ENCODE peak calls at places on chromosomes 16 and 17, in seven cellular contexts. One of them, this sample, is unnamed.

GRCh38 chr16:65975049-65975708 is 391.3 kb upstream of the CDH5 start:
- DNase-seq in adrenal gland: peak; percentile 32
- DNase-seq in cardiac muscle cell: no peak
- DNase-seq in transverse colon: no peak
- DNase-seq in upper lobe of right lung: no peak
- DNase-seq in left ventricle myocardium inferior: no peak
- DNase-seq in neural progenitor cell: peak; percentile 5
- DNase-seq in this sample: peak; percentile 74

GRCh38 chr17:19249681-19250080 is 12.5 kb downstream of the EPN2 start:
- DNase-seq in adrenal gland: no peak
- DNase-seq in cardiac muscle cell: no peak
- DNase-seq in transverse colon: no peak
- DNase-seq in upper lobe of right lung: no peak
- DNase-seq in left ventricle myocardium inferior: no peak
- DNase-seq in neural progenitor cell: no peak
- DNase-seq in this sample: no peak

GRCh38 chr16:84308120-84308519 is 13.4 kb downstream of the WFDC1 start:
- DNase-seq in adrenal gland: no peak
- DNase-seq in cardiac muscle cell: peak; percentile 84
- DNase-seq in transverse colon: peak; percentile 66
- DNase-seq in upper lobe of right lung: peak; percentile 73
- DNase-seq in left ventricle myocardium inferior: peak; percentile 41
- DNase-seq in neural progenitor cell: peak; percentile 88
- DNase-seq in this sample: peak; percentile 14

GRCh38 chr16:84497418-84497817 is 7.0 kb downstream of the MEAK7 start:
- DNase-seq in adrenal gland: no peak
- DNase-seq in cardiac muscle cell: no peak
- DNase-seq in transverse colon: no peak
- DNase-seq in upper lobe of right lung: peak; percentile 30
- DNase-seq in left ventricle myocardium inferior: no peak
- DNase-seq in neural progenitor cell: no peak
- DNase-seq in this sample: no peak

GRCh38 chr17:64091116-64091515 is 38.8 kb downstream of the ERN1 start:
- DNase-seq in adrenal gland: peak; percentile 9
- DNase-seq in cardiac muscle cell: no peak
- DNase-seq in transverse colon: no peak
- DNase-seq in upper lobe of right lung: no peak
- DNase-seq in left ventricle myocardium inferior: no peak
- DNase-seq in neural progenitor cell: no peak
- DNase-seq in this sample: no peak

GRCh38 chr17:28926366-28926765 is 23.5 kb upstream of the DHRS13 start:
- DNase-seq in adrenal gland: no peak
- DNase-seq in cardiac muscle cell: no peak
- DNase-seq in transverse colon: no peak
- DNase-seq in upper lobe of right lung: no peak
- DNase-seq in left ventricle myocardium inferior: no peak
- DNase-seq in neural progenitor cell: no peak
- DNase-seq in this sample: no peak

GRCh38 chr16:81832801-81833547 is 53.9 kb downstream of the PLCG2 start:
- DNase-seq in adrenal gland: no peak
- DNase-seq in cardiac muscle cell: peak; percentile 51
- DNase-seq in transverse colon: no peak
- DNase-seq in upper lobe of right lung: no peak
- DNase-seq in left ventricle myocardium inferior: no peak
- DNase-seq in neural progenitor cell: no peak
- DNase-seq in this sample: no peak

GRCh38 chr17:35901776-35902175 is 21.6 kb upstream of the CCL5 start:
- DNase-seq in adrenal gland: no peak
- DNase-seq in cardiac muscle cell: no peak
- DNase-seq in transverse colon: no peak
- DNase-seq in upper lobe of right lung: no peak
- DNase-seq in left ventricle myocardium inferior: no peak
- DNase-seq in neural progenitor cell: no peak
- DNase-seq in this sample: no peak

GRCh38 chr16:65318138-65318537 is 196.3 kb upstream of the CDH11 start:
- DNase-seq in adrenal gland: no peak
- DNase-seq in cardiac muscle cell: no peak
- DNase-seq in transverse colon: no peak
- DNase-seq in upper lobe of right lung: no peak
- DNase-seq in left ventricle myocardium inferior: no peak
- DNase-seq in neural progenitor cell: peak; percentile 33
- DNase-seq in this sample: no peak

GRCh38 chr17:81230043-81230820 is 7.5 kb upstream of the CEP131 start:
- DNase-seq in adrenal gland: no peak
- DNase-seq in cardiac muscle cell: no peak
- DNase-seq in transverse colon: no peak
- DNase-seq in upper lobe of right lung: no peak
- DNase-seq in left ventricle myocardium inferior: no peak
- DNase-seq in neural progenitor cell: no peak
- DNase-seq in this sample: no peak

GRCh38 chr17:8941520-8941919 is 24.0 kb downstream of the PIK3R5 start:
- DNase-seq in adrenal gland: no peak
- DNase-seq in cardiac muscle cell: no peak
- DNase-seq in transverse colon: peak; percentile 62
- DNase-seq in upper lobe of right lung: peak; percentile 75
- DNase-seq in left ventricle myocardium inferior: no peak
- DNase-seq in neural progenitor cell: no peak
- DNase-seq in this sample: no peak

GRCh38 chr17:74831442-74832146 is 28.1 kb downstream of the GRIN2C start:
- DNase-seq in adrenal gland: no peak
- DNase-seq in cardiac muscle cell: no peak
- DNase-seq in transverse colon: no peak
- DNase-seq in upper lobe of right lung: no peak
- DNase-seq in left ventricle myocardium inferior: no peak
- DNase-seq in neural progenitor cell: no peak
- DNase-seq in this sample: no peak

GRCh38 chr16:68404736-68405345 is 43.5 kb downstream of the SMPD3 start:
- DNase-seq in adrenal gland: no peak
- DNase-seq in cardiac muscle cell: no peak
- DNase-seq in transverse colon: no peak
- DNase-seq in upper lobe of right lung: no peak
- DNase-seq in left ventricle myocardium inferior: no peak
- DNase-seq in neural progenitor cell: no peak
- DNase-seq in this sample: no peak

GRCh38 chr16:29915590-29916247 is 10.3 kb downstream of the KCTD13 start:
- DNase-seq in adrenal gland: no peak
- DNase-seq in cardiac muscle cell: no peak
- DNase-seq in transverse colon: no peak
- DNase-seq in upper lobe of right lung: no peak
- DNase-seq in left ventricle myocardium inferior: no peak
- DNase-seq in neural progenitor cell: no peak
- DNase-seq in this sample: no peak

GRCh38 chr17:75980188-75981018 is 1.4 kb downstream of the TEN1 start:
- DNase-seq in adrenal gland: no peak
- DNase-seq in cardiac muscle cell: no peak
- DNase-seq in transverse colon: no peak
- DNase-seq in upper lobe of right lung: peak; percentile 36
- DNase-seq in left ventricle myocardium inferior: no peak
- DNase-seq in neural progenitor cell: no peak
- DNase-seq in this sample: no peak

GRCh38 chr17:40542562-40543411 is 22.5 kb downstream of the CCR7 start:
- DNase-seq in adrenal gland: peak; percentile 95
- DNase-seq in cardiac muscle cell: no peak
- DNase-seq in transverse colon: peak; percentile 73
- DNase-seq in upper lobe of right lung: peak; percentile 65
- DNase-seq in left ventricle myocardium inferior: peak; percentile 83
- DNase-seq in neural progenitor cell: no peak
- DNase-seq in this sample: no peak

GRCh38 chr16:85420501-85421337 is 192.4 kb upstream of the GSE1 start:
- DNase-seq in adrenal gland: peak; percentile 45
- DNase-seq in cardiac muscle cell: peak; percentile 53
- DNase-seq in transverse colon: peak; percentile 75
- DNase-seq in upper lobe of right lung: peak; percentile 88
- DNase-seq in left ventricle myocardium inferior: peak; percentile 47
- DNase-seq in neural progenitor cell: peak; percentile 79
- DNase-seq in this sample: peak; percentile 21

GRCh38 chr16:67230809-67231660 is 4.1 kb downstream of the TMEM208 start:
- DNase-seq in adrenal gland: no peak
- DNase-seq in cardiac muscle cell: no peak
- DNase-seq in transverse colon: no peak
- DNase-seq in upper lobe of right lung: no peak
- DNase-seq in left ventricle myocardium inferior: no peak
- DNase-seq in neural progenitor cell: no peak
- DNase-seq in this sample: no peak

DNA sequence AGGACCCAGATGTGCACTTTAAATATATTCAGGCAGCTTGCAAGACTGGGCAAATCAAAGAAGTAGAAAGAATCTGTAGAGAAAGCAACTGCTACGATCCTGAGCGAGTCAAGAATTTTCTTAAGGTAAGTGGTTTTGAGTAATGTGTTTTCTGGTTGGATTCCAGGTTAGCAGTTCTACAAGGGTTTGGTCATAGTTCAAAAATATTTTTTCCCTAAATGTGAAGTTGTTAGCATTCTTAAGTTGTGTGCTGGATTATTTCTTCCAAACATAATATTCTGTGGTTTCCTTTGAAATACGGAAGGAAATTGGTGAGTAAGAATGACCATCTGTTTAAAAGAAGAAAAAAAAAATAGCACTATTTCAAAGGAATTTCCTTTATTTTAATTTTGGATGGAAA is 38.4 kb downstream of the PTRH2 start:
- DNase-seq in adrenal gland: no peak
- DNase-seq in cardiac muscle cell: no peak
- DNase-seq in transverse colon: no peak
- DNase-seq in upper lobe of right lung: no peak
- DNase-seq in left ventricle myocardium inferior: no peak
- DNase-seq in neural progenitor cell: no peak
- DNase-seq in this sample: no peak
- H3K36me3 ChIP-seq in adrenal gland: no peaks in the 10 kb centered on the region
- H3K36me3 ChIP-seq in cardiac muscle cell: peaks cover 86% of the 10 kb centered on the region
- H3K36me3 ChIP-seq in transverse colon: no peaks in the 10 kb centered on the region
- H3K36me3 ChIP-seq in upper lobe of right lung: peaks cover 99% of the 10 kb centered on the region
- H3K36me3 ChIP-seq in left ventricle myocardium inferior: peaks cover 88% of the 10 kb centered on the region
- H3K36me3 ChIP-seq in neural progenitor cell: peaks cover 25% of the 10 kb centered on the region
- H3K36me3 ChIP-seq in this sample: peaks cover 88% of the 10 kb centered on the region

DNA sequence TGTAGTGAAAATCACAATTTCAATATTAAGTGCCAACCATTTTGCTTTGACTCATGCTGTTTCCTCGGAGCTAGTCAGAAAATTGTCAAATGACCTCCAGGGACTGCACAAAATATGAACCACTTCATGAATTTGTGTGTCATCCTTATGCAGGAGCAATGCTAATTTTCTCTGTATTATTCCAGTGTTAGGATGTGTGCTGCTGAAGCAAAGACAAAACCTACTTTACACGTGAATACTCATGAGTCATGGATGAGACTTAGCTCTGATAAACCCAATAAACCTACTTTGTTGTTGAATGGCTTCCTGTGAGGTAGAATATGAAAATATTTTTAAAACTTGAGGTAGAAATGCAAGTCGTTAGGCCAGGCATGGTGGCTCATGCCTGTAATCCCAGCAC is 65.2 kb downstream of the SHCBP1 start:
- DNase-seq in adrenal gland: no peak
- DNase-seq in cardiac muscle cell: no peak
- DNase-seq in transverse colon: no peak
- DNase-seq in upper lobe of right lung: no peak
- DNase-seq in left ventricle myocardium inferior: no peak
- DNase-seq in neural progenitor cell: no peak
- DNase-seq in this sample: no peak
- H3K9me3 ChIP-seq in adrenal gland: no peaks in the 10 kb centered on the region
- H3K9me3 ChIP-seq in cardiac muscle cell: no peaks in the 10 kb centered on the region
- H3K9me3 ChIP-seq in transverse colon: no peaks in the 10 kb centered on the region
- H3K9me3 ChIP-seq in upper lobe of right lung: no peaks in the 10 kb centered on the region
- H3K9me3 ChIP-seq in left ventricle myocardium inferior: no peaks in the 10 kb centered on the region
- H3K9me3 ChIP-seq in neural progenitor cell: no peaks in the 10 kb centered on the region
- H3K9me3 ChIP-seq in this sample: no peaks in the 10 kb centered on the region

GRCh38 chr17:45103269-45103795 is 29.0 kb downstream of the PLCD3 start:
- DNase-seq in adrenal gland: no peak
- DNase-seq in cardiac muscle cell: no peak
- DNase-seq in transverse colon: no peak
- DNase-seq in upper lobe of right lung: no peak
- DNase-seq in left ventricle myocardium inferior: peak; percentile 53
- DNase-seq in neural progenitor cell: no peak
- DNase-seq in this sample: no peak
- H3K36me3 ChIP-seq in adrenal gland: no peaks in the 10 kb centered on the region
- H3K36me3 ChIP-seq in cardiac muscle cell: peaks cover 59% of the 10 kb centered on the region
- H3K36me3 ChIP-seq in transverse colon: peaks cover 4% of the 10 kb centered on the region
- H3K36me3 ChIP-seq in upper lobe of right lung: peaks cover 88% of the 10 kb centered on the region
- H3K36me3 ChIP-seq in left ventricle myocardium inferior: peaks cover 93% of the 10 kb centered on the region
- H3K36me3 ChIP-seq in neural progenitor cell: peaks cover 4% of the 10 kb centered on the region
- H3K36me3 ChIP-seq in this sample: peaks cover 94% of the 10 kb centered on the region

GRCh38 chr16:3305109-3306068 is at the start of the genes TIGD7 and ZNF75A:
- DNase-seq in adrenal gland: peak; percentile 90
- DNase-seq in cardiac muscle cell: peak; percentile 93
- DNase-seq in transverse colon: peak; percentile 87
- DNase-seq in upper lobe of right lung: peak; percentile 94
- DNase-seq in left ventricle myocardium inferior: peak; percentile 88
- DNase-seq in neural progenitor cell: peak; percentile 93
- DNase-seq in this sample: peak; percentile 90
- H3K9me3 ChIP-seq in adrenal gland: no peaks in the 10 kb centered on the region
- H3K9me3 ChIP-seq in cardiac muscle cell: no peaks in the 10 kb centered on the region
- H3K9me3 ChIP-seq in transverse colon: peaks cover 80% of the 10 kb centered on the region
- H3K9me3 ChIP-seq in upper lobe of right lung: peaks cover 61% of the 10 kb centered on the region
- H3K9me3 ChIP-seq in left ventricle myocardium inferior: peaks cover 86% of the 10 kb centered on the region
- H3K9me3 ChIP-seq in neural progenitor cell: peaks cover 32% of the 10 kb centered on the region
- H3K9me3 ChIP-seq in this sample: peaks cover 72% of the 10 kb centered on the region

GRCh38 chr17:72826602-72827001 is 265.9 kb downstream of the SLC39A11 start:
- DNase-seq in adrenal gland: no peak
- DNase-seq in cardiac muscle cell: no peak
- DNase-seq in transverse colon: no peak
- DNase-seq in upper lobe of right lung: no peak
- DNase-seq in left ventricle myocardium inferior: no peak
- DNase-seq in neural progenitor cell: no peak
- DNase-seq in this sample: no peak
- H3K36me3 ChIP-seq in adrenal gland: no peaks in the 10 kb centered on the region
- H3K36me3 ChIP-seq in cardiac muscle cell: no peaks in the 10 kb centered on the region
- H3K36me3 ChIP-seq in transverse colon: no peaks in the 10 kb centered on the region
- H3K36me3 ChIP-seq in upper lobe of right lung: no peaks in the 10 kb centered on the region
- H3K36me3 ChIP-seq in left ventricle myocardium inferior: peaks cover 5% of the 10 kb centered on the region
- H3K36me3 ChIP-seq in neural progenitor cell: no peaks in the 10 kb centered on the region
- H3K36me3 ChIP-seq in this sample: no peaks in the 10 kb centered on the region

DNA sequence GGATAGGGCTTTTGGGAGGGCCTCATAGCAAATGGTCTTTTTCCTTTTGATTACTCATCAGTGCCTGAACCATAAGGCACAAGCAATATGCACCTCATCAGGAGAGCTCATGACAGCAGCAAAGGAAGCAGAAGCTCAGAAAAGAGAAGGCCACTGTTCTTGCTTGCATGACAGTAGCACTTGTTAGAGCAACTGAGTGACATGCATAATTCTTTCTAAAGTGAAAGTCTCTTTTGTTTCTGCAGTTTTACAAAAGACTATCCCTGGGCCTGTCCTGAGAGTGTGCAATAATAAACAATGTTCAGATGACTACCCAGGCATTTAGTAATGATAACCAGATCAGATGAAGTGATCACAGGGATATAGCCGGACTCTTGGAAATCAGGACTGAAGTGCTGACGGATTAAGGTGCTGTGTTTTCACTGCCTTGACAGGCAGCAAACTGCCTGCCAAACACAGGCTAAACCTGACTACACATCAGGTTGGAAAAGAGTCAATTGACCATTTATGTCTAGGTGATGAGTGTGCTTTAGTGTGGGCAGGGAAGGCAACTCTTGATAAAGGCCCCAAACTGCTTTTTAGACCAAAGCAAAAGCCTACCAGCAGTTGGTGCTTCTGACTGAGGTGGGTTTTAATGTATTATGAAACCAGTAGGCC is 1860.3 kb downstream of the TP53TG3F start:
- DNase-seq in adrenal gland: no peak
- DNase-seq in cardiac muscle cell: no peak
- DNase-seq in transverse colon: no peak
- DNase-seq in upper lobe of right lung: no peak
- DNase-seq in left ventricle myocardium inferior: no peak
- DNase-seq in neural progenitor cell: no peak
- DNase-seq in this sample: no peak
- H3K9me3 ChIP-seq in adrenal gland: no peaks in the 10 kb centered on the region
- H3K9me3 ChIP-seq in cardiac muscle cell: peaks cover 4% of the 10 kb centered on the region
- H3K9me3 ChIP-seq in transverse colon: no peaks in the 10 kb centered on the region
- H3K9me3 ChIP-seq in upper lobe of right lung: no peaks in the 10 kb centered on the region
- H3K9me3 ChIP-seq in left ventricle myocardium inferior: no peaks in the 10 kb centered on the region
- H3K9me3 ChIP-seq in neural progenitor cell: peaks cover 28% of the 10 kb centered on the region
- H3K9me3 ChIP-seq in this sample: no peaks in the 10 kb centered on the region